ENCODE peak calls at places on chromosomes 12 and 14, in seven cellular contexts. One of them, this sample, is unnamed.

GRCh38 chr12:120314220-120314619 is 12.1 kb downstream of the SIRT4 start:
- DNase-seq in IMR-90: no peak
- DNase-seq in colonic mucosa: no peak
- DNase-seq in fibroblast of lung: no peak
- DNase-seq in OCI-LY7: peak
- DNase-seq in endothelial cell: peak
- DNase-seq in activated T-helper 1 cell treated with Interleukin-2 at 50 U/mL for 16 hours: no peak
- DNase-seq in this sample: no peak

GRCh38 chr12:9649532-9649940 is 20.0 kb upstream of the CLEC2D start:
- DNase-seq in IMR-90: no peak
- DNase-seq in colonic mucosa: peak
- DNase-seq in fibroblast of lung: no peak
- DNase-seq in OCI-LY7: peak
- DNase-seq in endothelial cell: peak
- DNase-seq in activated T-helper 1 cell treated with Interleukin-2 at 50 U/mL for 16 hours: no peak
- DNase-seq in this sample: no peak

GRCh38 chr12:28033538-28033915 is 61.0 kb upstream of the PTHLH start:
- DNase-seq in IMR-90: peak
- DNase-seq in colonic mucosa: no peak
- DNase-seq in fibroblast of lung: peak
- DNase-seq in OCI-LY7: no peak
- DNase-seq in endothelial cell: no peak
- DNase-seq in activated T-helper 1 cell treated with Interleukin-2 at 50 U/mL for 16 hours: no peak
- DNase-seq in this sample: peak

GRCh38 chr14:51442513-51443175 is 202.6 kb downstream of the TMX1 start:
- DNase-seq in IMR-90: peak
- DNase-seq in colonic mucosa: no peak
- DNase-seq in fibroblast of lung: peak
- DNase-seq in OCI-LY7: no peak
- DNase-seq in endothelial cell: no peak
- DNase-seq in activated T-helper 1 cell treated with Interleukin-2 at 50 U/mL for 16 hours: no peak
- DNase-seq in this sample: peak

GRCh38 chr12:31749024-31749704 is 20.3 kb upstream of the AMN1 start:
- DNase-seq in IMR-90: peak
- DNase-seq in colonic mucosa: peak
- DNase-seq in fibroblast of lung: peak
- DNase-seq in OCI-LY7: peak
- DNase-seq in endothelial cell: no peak
- DNase-seq in activated T-helper 1 cell treated with Interleukin-2 at 50 U/mL for 16 hours: peak
- DNase-seq in this sample: peak

GRCh38 chr12:117671734-117672133 is 297.1 kb downstream of the KSR2 start:
- DNase-seq in IMR-90: no peak
- DNase-seq in colonic mucosa: no peak
- DNase-seq in fibroblast of lung: peak
- DNase-seq in OCI-LY7: peak
- DNase-seq in endothelial cell: peak
- DNase-seq in activated T-helper 1 cell treated with Interleukin-2 at 50 U/mL for 16 hours: no peak
- DNase-seq in this sample: no peak

GRCh38 chr12:64261813-64262212 is 39.7 kb upstream of the KICS2 start:
- DNase-seq in IMR-90: no peak
- DNase-seq in colonic mucosa: no peak
- DNase-seq in fibroblast of lung: no peak
- DNase-seq in OCI-LY7: no peak
- DNase-seq in endothelial cell: no peak
- DNase-seq in activated T-helper 1 cell treated with Interleukin-2 at 50 U/mL for 16 hours: no peak
- DNase-seq in this sample: no peak

GRCh38 chr14:93716002-93716401 is 72.3 kb downstream of the PRIMA1 start:
- DNase-seq in IMR-90: no peak
- DNase-seq in colonic mucosa: peak
- DNase-seq in fibroblast of lung: no peak
- DNase-seq in OCI-LY7: no peak
- DNase-seq in endothelial cell: no peak
- DNase-seq in activated T-helper 1 cell treated with Interleukin-2 at 50 U/mL for 16 hours: no peak
- DNase-seq in this sample: no peak

GRCh38 chr12:91144053-91144452 is 32.8 kb upstream of the LUM start:
- DNase-seq in IMR-90: peak
- DNase-seq in colonic mucosa: no peak
- DNase-seq in fibroblast of lung: peak
- DNase-seq in OCI-LY7: no peak
- DNase-seq in endothelial cell: no peak
- DNase-seq in activated T-helper 1 cell treated with Interleukin-2 at 50 U/mL for 16 hours: no peak
- DNase-seq in this sample: peak

GRCh38 chr12:95976416-95976832 is 19.7 kb downstream of the HAL start:
- DNase-seq in IMR-90: peak
- DNase-seq in colonic mucosa: no peak
- DNase-seq in fibroblast of lung: peak
- DNase-seq in OCI-LY7: no peak
- DNase-seq in endothelial cell: no peak
- DNase-seq in activated T-helper 1 cell treated with Interleukin-2 at 50 U/mL for 16 hours: no peak
- DNase-seq in this sample: peak

GRCh38 chr14:103889313-103890051 is 38.8 kb upstream of the TDRD9 start:
- DNase-seq in IMR-90: peak
- DNase-seq in colonic mucosa: peak
- DNase-seq in fibroblast of lung: peak
- DNase-seq in OCI-LY7: no peak
- DNase-seq in endothelial cell: no peak
- DNase-seq in activated T-helper 1 cell treated with Interleukin-2 at 50 U/mL for 16 hours: no peak
- DNase-seq in this sample: no peak